ENCODE peak calls at places on chromosomes 13 and 19, in four cellular contexts. K is activated CD8-positive, alpha-beta memory T cell treated with anti-CD3 and anti-CD28 coated beads for 4 hours; M is mesenteric fat pad; R is fibroblast of the conjunctiva. G is an unnamed sample.

GRCh38 chr13:87820221-87820620 is 149.1 kb downstream of the SLITRK5 start:
- DNase-seq in K (no peak), M (no peak), R (no peak), G (peak)

GRCh38 chr13:32905063-32905863 is 111.0 kb upstream of the KL start:
- DNase-seq in K (no peak), M (no peak), R (no peak), G (no peak)

GRCh38 chr13:50353651-50354415 is 338.6 kb downstream of the KCNRG start:
- DNase-seq in K (no peak), M (no peak), R (no peak), G (peak)

GRCh38 chr19:54253331-54254194 is 3.5 kb downstream of the LILRB5 start:
- DNase-seq in K (no peak), M (peak), R (no peak), G (no peak)

GRCh38 chr19:53596056-53596455 is 35.7 kb upstream of the DPRX start:
- DNase-seq in K (no peak), M (no peak), R (no peak), G (no peak)

GRCh38 chr13:105961438-105961837 is 574.0 kb downstream of the EFNB2 start:
- DNase-seq in K (no peak), M (no peak), R (no peak), G (no peak)

GRCh38 chr13:73849292-73849691 is 284.9 kb downstream of the KLF12 start:
- DNase-seq in K (no peak), M (no peak), R (no peak), G (peak)

GRCh38 chr19:19211499-19212432 is at the start of gene NCAN:
- DNase-seq in K (no peak), M (no peak), R (no peak), G (no peak)

GRCh38 chr19:47229674-47230121 is 1.3 kb downstream of the BBC3 start:
- DNase-seq in K (no peak), M (no peak), R (no peak), G (no peak)

GRCh38 chr13:46530084-46530935 is 22.7 kb upstream of the LRCH1 start:
- DNase-seq in K (no peak), M (no peak), R (no peak), G (no peak)

GRCh38 chr13:98150836-98151489 is 8.1 kb downstream of the FARP1 start:
- DNase-seq in K (no peak), M (no peak), R (no peak), G (no peak)

GRCh38 chr19:19752760-19753403 is 20.0 kb upstream of the ZNF14 start:
- DNase-seq in K (no peak), M (peak), R (no peak), G (no peak)

GRCh38 chr13:33033361-33033812 is 17.2 kb downstream of the KL start:
- DNase-seq in K (no peak), M (no peak), R (no peak), G (no peak)

GRCh38 chr19:2341247-2341705 is 12.8 kb downstream of the SPPL2B start:
- DNase-seq in K (no peak), M (no peak), R (no peak), G (no peak)

GRCh38 chr19:19628499-19629134 is 597 bp upstream of the LPAR2 start:
- DNase-seq in K (peak), M (no peak), R (peak), G (no peak)

GRCh38 chr19:38265213-38265861 is 964 bp downstream of the SPINT2 start:
- DNase-seq in K (no peak), M (no peak), R (no peak), G (no peak)

GRCh38 chr19:480016-480855 is 16.1 kb upstream of the MADCAM1 start:
- DNase-seq in K (no peak), M (no peak), R (no peak), G (no peak)

GRCh38 chr13:82749551-82749950 is 1132.7 kb downstream of the SLITRK1 start:
- DNase-seq in K (no peak), M (no peak), R (no peak), G (no peak)

GRCh38 chr19:39190768-39191167 is 6.0 kb upstream of the NCCRP1 start:
- DNase-seq in K (no peak), M (no peak), R (no peak), G (no peak)

GRCh38 chr13:37934339-37935191 is 65.0 kb upstream of the TRPC4 start:
- DNase-seq in K (no peak), M (no peak), R (no peak), G (no peak)

GRCh38 chr19:40610396-40611064 is 9.4 kb downstream of the LTBP4 start:
- DNase-seq in K (no peak), M (no peak), R (no peak), G (no peak)

GRCh38 chr19:29528946-29529645 is 3.3 kb downstream of the VSTM2B start:
- DNase-seq in K (no peak), M (no peak), R (no peak), G (no peak)